ENCODE peak calls at places on chromosomes 12 and 14, in eight cellular contexts. C, Y, A, W, Z, V, L and I are unnamed samples.

GRCh38 chr12:27025116-27025515 is 2.8 kb downstream of the MED21 start:
- DNase-seq in C (peak), Y (peak), A (no peak), W (no peak), Z (no peak), V (no peak), L (no peak), I (no peak)

GRCh38 chr14:69044965-69045555 is 66.0 kb upstream of the ACTN1 start:
- DNase-seq in C (peak), Y (no peak), A (no peak), W (no peak), Z (no peak), V (no peak), L (no peak), I (no peak)

GRCh38 chr12:130138478-130138877 is 23.8 kb upstream of the FZD10 start:
- DNase-seq in C (no peak), Y (no peak), A (no peak), W (no peak), Z (no peak), V (no peak), L (no peak), I (no peak)

GRCh38 chr14:23827100-23827892 is 126.3 kb upstream of the DHRS4 start:
- DNase-seq in C (no peak), Y (no peak), A (no peak), W (no peak), Z (no peak), V (no peak), L (no peak), I (no peak)

GRCh38 chr12:28021704-28022103 is 49.2 kb upstream of the PTHLH start:
- DNase-seq in C (peak), Y (peak), A (no peak), W (no peak), Z (no peak), V (no peak), L (no peak), I (no peak)

GRCh38 chr14:92323031-92323915 is at the start of gene SLC24A4:
- DNase-seq in C (no peak), Y (no peak), A (no peak), W (no peak), Z (peak), V (no peak), L (peak), I (peak)

GRCh38 chr14:66070542-66071319 is 415.4 kb upstream of the CCDC196 start:
- DNase-seq in C (peak), Y (peak), A (no peak), W (peak), Z (peak), V (peak), L (peak), I (peak)

GRCh38 chr14:102554835-102555819 is 37.3 kb upstream of the RCOR1 start:
- DNase-seq in C (no peak), Y (no peak), A (no peak), W (peak), Z (peak), V (peak), L (peak), I (peak)

GRCh38 chr12:10220398-10221077 is 7.9 kb downstream of the GABARAPL1 start:
- DNase-seq in C (peak), Y (peak), A (no peak), W (peak), Z (no peak), V (no peak), L (no peak), I (no peak)

GRCh38 chr14:70808023-70808401 is 1.3 kb downstream of the MAP3K9 start:
- DNase-seq in C (peak), Y (peak), A (no peak), W (peak), Z (peak), V (peak), L (peak), I (peak)

GRCh38 chr14:72892103-72892878 is 1.6 kb downstream of the DPF3 start:
- DNase-seq in C (no peak), Y (peak), A (no peak), W (peak), Z (peak), V (peak), L (peak), I (no peak)

GRCh38 chr14:61322799-61323290 is 1.5 kb downstream of the PRKCH start:
- DNase-seq in C (peak), Y (peak), A (no peak), W (peak), Z (peak), V (peak), L (no peak), I (no peak)

GRCh38 chr14:105890474-105891220 is 364.3 kb downstream of the TMEM121 start:
- DNase-seq in C (no peak), Y (no peak), A (no peak), W (peak), Z (no peak), V (no peak), L (no peak), I (no peak)

GRCh38 chr12:57395121-57395520 is 35.7 kb downstream of the R3HDM2 start:
- DNase-seq in C (no peak), Y (no peak), A (no peak), W (peak), Z (no peak), V (no peak), L (no peak), I (no peak)

GRCh38 chr12:84384384-84384783 is 528.2 kb downstream of the SLC6A15 start:
- DNase-seq in C (no peak), Y (no peak), A (no peak), W (no peak), Z (no peak), V (no peak), L (no peak), I (no peak)

GRCh38 chr12:91023326-91024004 is 18.7 kb upstream of the EPYC start:
- DNase-seq in C (peak), Y (peak), A (peak), W (no peak), Z (no peak), V (no peak), L (no peak), I (no peak)

GRCh38 chr12:111406474-111407370 is 999 bp downstream of the SH2B3 start:
- DNase-seq in C (no peak), Y (no peak), A (no peak), W (peak), Z (peak), V (peak), L (peak), I (peak)

GRCh38 chr14:24863933-24864708 is 185.8 kb downstream of the STXBP6 start:
- DNase-seq in C (no peak), Y (no peak), A (no peak), W (no peak), Z (no peak), V (no peak), L (no peak), I (no peak)

GRCh38 chr14:39374846-39375245 is 57.4 kb downstream of the FBXO33 start:
- DNase-seq in C (peak), Y (peak), A (no peak), W (no peak), Z (no peak), V (no peak), L (no peak), I (no peak)

GRCh38 chr12:57868211-57868610 is 21.7 kb upstream of the CTDSP2 start:
- DNase-seq in C (no peak), Y (no peak), A (no peak), W (no peak), Z (no peak), V (no peak), L (no peak), I (no peak)

DNA sequence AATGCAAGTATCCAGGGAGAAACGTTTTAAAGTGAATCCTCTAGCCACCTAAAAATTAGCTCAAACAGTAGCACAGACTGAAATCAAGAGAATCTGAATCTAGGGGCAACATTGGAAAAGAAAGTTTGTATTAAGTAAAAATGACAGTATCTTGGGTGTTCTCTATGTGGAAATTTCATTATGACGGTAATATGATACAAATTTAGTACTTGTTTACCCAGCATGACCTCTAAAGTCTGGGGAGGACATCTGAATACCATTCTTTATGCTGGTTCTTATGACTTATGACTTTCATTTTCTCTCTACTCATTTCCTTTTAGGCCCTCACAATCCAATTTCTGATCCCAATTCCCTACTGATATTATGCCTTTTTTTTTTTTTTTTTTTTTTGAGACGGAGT is 14.0 kb downstream of the GTSF1 start:
- DNase-seq in C (no peak), Y (no peak), A (no peak), W (no peak), Z (no peak), V (no peak), L (no peak), I (no peak)
- TF ChIP-seq CTCF in C (no peak), Y (no peak), A (no peak), W (no peak), Z (no peak), V (no peak), L (no peak), I (no peak)

GRCh38 chr14:31927348-31927826 is 149.7 kb upstream of the ARHGAP5 start:
- DNase-seq in C (peak), Y (peak), A (peak), W (no peak), Z (no peak), V (no peak), L (no peak), I (no peak)

GRCh38 chr14:31930070-31930469 is 147.0 kb upstream of the ARHGAP5 start:
- DNase-seq in C (no peak), Y (no peak), A (no peak), W (no peak), Z (no peak), V (no peak), L (no peak), I (no peak)

GRCh38 chr14:31926652-31927347 is 150.3 kb upstream of the ARHGAP5 start:
- DNase-seq in C (no peak), Y (no peak), A (no peak), W (no peak), Z (no peak), V (no peak), L (no peak), I (no peak)

GRCh38 chr14:31921741-31922140 is 155.4 kb upstream of the ARHGAP5 start:
- DNase-seq in C (no peak), Y (no peak), A (no peak), W (no peak), Z (no peak), V (no peak), L (no peak), I (no peak)

DNA sequence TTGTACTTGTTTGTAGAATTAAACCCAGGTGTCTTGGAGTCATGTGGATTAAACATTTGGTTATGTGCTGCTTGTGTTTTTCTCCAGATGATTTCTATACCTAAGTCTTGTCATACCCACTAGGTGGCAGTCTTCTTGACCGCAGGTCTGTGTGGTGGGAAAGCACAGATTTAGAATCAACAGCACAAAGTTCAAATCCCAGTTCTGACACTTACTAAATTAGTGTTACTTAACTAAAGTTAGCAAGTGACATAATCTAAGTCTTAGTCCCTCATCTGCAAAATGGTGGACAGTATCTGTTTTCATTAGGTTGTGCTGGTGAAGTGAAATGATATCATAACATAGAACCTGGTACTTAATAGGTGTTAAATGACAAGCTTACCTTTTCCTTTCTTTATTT is 151.0 kb upstream of the ARHGAP5 start:
- DNase-seq in C (peak), Y (peak), A (no peak), W (no peak), Z (peak), V (peak), L (peak), I (peak)
- TF ChIP-seq CTCF in C (peak), Y (peak), A (peak), W (peak), Z (peak), V (peak), L (peak), I (peak)

DNA sequence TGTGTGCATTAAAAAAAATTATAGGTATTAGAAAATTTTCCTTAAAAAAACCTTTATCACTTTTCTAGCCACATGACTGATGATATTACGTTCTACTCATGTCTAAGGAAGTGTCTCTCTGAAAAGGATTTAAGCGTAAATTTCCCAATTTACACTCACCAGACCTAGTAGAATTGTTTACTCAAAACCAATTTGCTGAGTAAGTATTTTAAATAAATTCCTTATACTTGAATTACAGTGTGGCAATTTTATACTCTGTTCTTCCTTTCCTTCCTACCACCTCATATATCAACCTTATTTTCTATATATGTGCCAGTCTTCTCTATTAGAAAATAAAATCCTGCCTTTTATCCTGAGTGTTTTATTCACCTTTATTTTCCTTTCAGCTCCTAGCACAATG is 1035.1 kb downstream of the TRHDE start:
- DNase-seq in C (no peak), Y (no peak), A (no peak), W (no peak), Z (no peak), V (no peak), L (no peak), I (no peak)
- TF ChIP-seq CTCF in C (no peak), Y (no peak), A (no peak), W (no peak), Z (no peak), V (no peak), L (no peak), I (no peak)

GRCh38 chr12:124396544-124397398 is 101.9 kb downstream of the RFLNA start:
- DNase-seq in C (no peak), Y (no peak), A (no peak), W (peak), Z (no peak), V (no peak), L (no peak), I (no peak)

GRCh38 chr12:124393831-124394230 is 98.9 kb downstream of the RFLNA start:
- DNase-seq in C (no peak), Y (no peak), A (no peak), W (no peak), Z (no peak), V (no peak), L (no peak), I (no peak)

GRCh38 chr12:124395986-124396385 is 101.1 kb downstream of the RFLNA start:
- DNase-seq in C (no peak), Y (peak), A (no peak), W (no peak), Z (no peak), V (no peak), L (no peak), I (no peak)

GRCh38 chr12:124394462-124395128 is 99.7 kb downstream of the RFLNA start:
- DNase-seq in C (no peak), Y (peak), A (no peak), W (no peak), Z (no peak), V (no peak), L (no peak), I (no peak)

GRCh38 chr12:124395284-124395752 is 100.4 kb downstream of the RFLNA start:
- DNase-seq in C (no peak), Y (peak), A (no peak), W (no peak), Z (no peak), V (no peak), L (no peak), I (no peak)
- TF ChIP-seq CTCF in C (no peak), Y (peak), A (no peak), W (no peak), Z (no peak), V (no peak), L (no peak), I (no peak)

DNA sequence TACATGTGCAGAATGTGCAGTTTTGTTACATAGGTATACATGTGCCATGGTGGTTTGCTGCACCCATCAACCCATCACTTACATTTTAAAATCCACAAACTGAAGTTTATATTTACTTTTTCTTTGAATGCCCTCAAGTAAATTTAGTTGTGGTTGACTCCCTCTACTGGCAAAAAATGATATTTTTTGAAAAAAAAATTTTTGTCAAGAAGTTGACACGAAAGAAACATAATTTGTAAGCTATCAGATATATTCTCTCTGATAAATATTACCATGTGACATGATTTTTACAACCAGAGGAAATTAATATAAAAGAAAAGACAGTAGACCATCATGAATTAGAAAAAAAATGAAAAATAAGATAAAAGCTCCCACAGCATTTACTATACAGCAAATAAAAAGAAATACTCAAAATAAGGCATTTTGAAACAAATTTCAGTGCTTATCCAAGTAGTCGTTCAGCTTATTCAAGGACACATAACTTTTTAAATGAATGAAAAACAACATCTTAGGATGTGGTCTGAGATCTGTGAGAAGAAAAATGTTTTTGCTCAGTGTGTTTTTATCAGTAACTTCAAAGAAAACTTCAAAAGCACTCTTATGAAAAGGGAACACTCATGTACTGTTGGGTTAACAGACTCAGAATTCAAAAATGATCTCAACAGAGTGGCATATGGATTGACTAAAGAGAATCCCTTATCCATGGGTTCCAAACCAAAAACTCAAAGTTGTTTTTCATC is 30.0 kb upstream of the GRIP1 start:
- DNase-seq in C (peak), Y (peak), A (no peak), W (no peak), Z (no peak), V (no peak), L (no peak), I (no peak)
- TF ChIP-seq CTCF in C (peak), Y (peak), A (peak), W (no peak), Z (peak), V (peak), L (peak), I (peak)

GRCh38 chr14:53325176-53325806 is 172.2 kb upstream of the DDHD1 start:
- DNase-seq in C (peak), Y (peak), A (no peak), W (no peak), Z (no peak), V (no peak), L (no peak), I (no peak)
- TF ChIP-seq CTCF in C (no peak), Y (peak), A (peak), W (no peak), Z (peak), V (no peak), L (no peak), I (peak)